ENCODE peak calls at places on chromosome 11, in four cellular contexts. One of them, this sample, is unnamed.

GRCh38 chr11:121055076-121055475 is 31.2 kb downstream of the TBCEL start:
- DNase-seq in mesothelial cell of epicardium: no peak
- DNase-seq in bronchial epithelial cell: peak
- DNase-seq in progenitor cell of endocrine pancreas: no peak
- DNase-seq in this sample: no peak

GRCh38 chr11:13042873-13043338 is 33.8 kb downstream of the RASSF10 start:
- DNase-seq in mesothelial cell of epicardium: no peak
- DNase-seq in bronchial epithelial cell: no peak
- DNase-seq in progenitor cell of endocrine pancreas: no peak
- DNase-seq in this sample: no peak

GRCh38 chr11:67417425-67417824 is 1.9 kb downstream of the CARNS1 start:
- DNase-seq in mesothelial cell of epicardium: no peak
- DNase-seq in bronchial epithelial cell: no peak
- DNase-seq in progenitor cell of endocrine pancreas: no peak
- DNase-seq in this sample: no peak

GRCh38 chr11:18566406-18566805 is 22.1 kb downstream of the UEVLD start:
- DNase-seq in mesothelial cell of epicardium: no peak
- DNase-seq in bronchial epithelial cell: no peak
- DNase-seq in progenitor cell of endocrine pancreas: no peak
- DNase-seq in this sample: no peak

GRCh38 chr11:121494355-121495099 is 41.8 kb upstream of the SORL1-AS1 start:
- DNase-seq in mesothelial cell of epicardium: no peak
- DNase-seq in bronchial epithelial cell: peak
- DNase-seq in progenitor cell of endocrine pancreas: no peak
- DNase-seq in this sample: no peak

GRCh38 chr11:490186-490929 is 16.7 kb downstream of the RNH1 start:
- DNase-seq in mesothelial cell of epicardium: no peak
- DNase-seq in bronchial epithelial cell: no peak
- DNase-seq in progenitor cell of endocrine pancreas: no peak
- DNase-seq in this sample: no peak

GRCh38 chr11:104968856-104969776 is 742 bp upstream of the CASP4 start:
- DNase-seq in mesothelial cell of epicardium: no peak
- DNase-seq in bronchial epithelial cell: no peak
- DNase-seq in progenitor cell of endocrine pancreas: no peak
- DNase-seq in this sample: peak

GRCh38 chr11:44989831-44990566 is 39.3 kb upstream of the TP53I11 start:
- DNase-seq in mesothelial cell of epicardium: no peak
- DNase-seq in bronchial epithelial cell: peak
- DNase-seq in progenitor cell of endocrine pancreas: no peak
- DNase-seq in this sample: no peak

GRCh38 chr11:6928916-6929315 is 2.7 kb downstream of the ZNF215 start:
- DNase-seq in mesothelial cell of epicardium: no peak
- DNase-seq in bronchial epithelial cell: no peak
- DNase-seq in progenitor cell of endocrine pancreas: no peak
- DNase-seq in this sample: no peak

GRCh38 chr11:16266021-16266420 is 90.3 kb downstream of the SOX6 start:
- DNase-seq in mesothelial cell of epicardium: no peak
- DNase-seq in bronchial epithelial cell: no peak
- DNase-seq in progenitor cell of endocrine pancreas: no peak
- DNase-seq in this sample: no peak

GRCh38 chr11:109939176-109939810 is 153.9 kb upstream of the ZC3H12C start:
- DNase-seq in mesothelial cell of epicardium: no peak
- DNase-seq in bronchial epithelial cell: peak
- DNase-seq in progenitor cell of endocrine pancreas: no peak
- DNase-seq in this sample: peak
- TF ChIP-seq CTCF in mesothelial cell of epicardium: peak
- TF ChIP-seq CTCF in bronchial epithelial cell: peak
- TF ChIP-seq CTCF in progenitor cell of endocrine pancreas: peak
- TF ChIP-seq CTCF in this sample: peak

GRCh38 chr11:107609384-107610218 is 18.7 kb downstream of the ELMOD1 start:
- DNase-seq in mesothelial cell of epicardium: no peak
- DNase-seq in bronchial epithelial cell: no peak
- DNase-seq in progenitor cell of endocrine pancreas: no peak
- DNase-seq in this sample: no peak

GRCh38 chr11:107608809-107609208 is 17.9 kb downstream of the ELMOD1 start:
- DNase-seq in mesothelial cell of epicardium: no peak
- DNase-seq in bronchial epithelial cell: no peak
- DNase-seq in progenitor cell of endocrine pancreas: no peak
- DNase-seq in this sample: no peak

GRCh38 chr11:107606122-107606521 is 15.2 kb downstream of the ELMOD1 start:
- DNase-seq in mesothelial cell of epicardium: no peak
- DNase-seq in bronchial epithelial cell: no peak
- DNase-seq in progenitor cell of endocrine pancreas: no peak
- DNase-seq in this sample: no peak
- TF ChIP-seq CTCF in mesothelial cell of epicardium: no peak
- TF ChIP-seq CTCF in bronchial epithelial cell: no peak
- TF ChIP-seq CTCF in progenitor cell of endocrine pancreas: no peak
- TF ChIP-seq CTCF in this sample: peak

DNA sequence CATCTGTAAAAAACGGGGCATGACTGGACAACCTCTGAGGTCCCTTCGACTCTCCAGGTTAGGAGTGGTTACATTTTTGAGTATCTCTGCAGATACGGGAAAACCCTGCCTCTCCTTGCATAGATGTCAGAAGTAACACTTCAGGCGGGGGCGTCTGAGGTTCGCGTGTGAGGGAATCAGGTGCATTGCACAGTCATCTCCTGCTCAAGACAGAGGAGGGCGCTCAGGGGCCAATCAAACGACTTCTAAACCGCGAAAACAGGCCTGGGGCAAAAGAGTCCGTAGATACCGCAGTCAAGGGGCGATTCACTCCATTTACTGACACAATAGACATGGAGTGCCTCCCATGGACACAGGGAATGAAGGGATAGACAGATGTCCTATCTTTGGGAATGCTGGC is 31.7 kb downstream of the KIRREL3 start:
- DNase-seq in mesothelial cell of epicardium: no peak
- DNase-seq in bronchial epithelial cell: peak
- DNase-seq in progenitor cell of endocrine pancreas: no peak
- DNase-seq in this sample: no peak
- TF ChIP-seq CTCF in mesothelial cell of epicardium: no peak
- TF ChIP-seq CTCF in bronchial epithelial cell: no peak
- TF ChIP-seq CTCF in progenitor cell of endocrine pancreas: peak
- TF ChIP-seq CTCF in this sample: no peak

DNA sequence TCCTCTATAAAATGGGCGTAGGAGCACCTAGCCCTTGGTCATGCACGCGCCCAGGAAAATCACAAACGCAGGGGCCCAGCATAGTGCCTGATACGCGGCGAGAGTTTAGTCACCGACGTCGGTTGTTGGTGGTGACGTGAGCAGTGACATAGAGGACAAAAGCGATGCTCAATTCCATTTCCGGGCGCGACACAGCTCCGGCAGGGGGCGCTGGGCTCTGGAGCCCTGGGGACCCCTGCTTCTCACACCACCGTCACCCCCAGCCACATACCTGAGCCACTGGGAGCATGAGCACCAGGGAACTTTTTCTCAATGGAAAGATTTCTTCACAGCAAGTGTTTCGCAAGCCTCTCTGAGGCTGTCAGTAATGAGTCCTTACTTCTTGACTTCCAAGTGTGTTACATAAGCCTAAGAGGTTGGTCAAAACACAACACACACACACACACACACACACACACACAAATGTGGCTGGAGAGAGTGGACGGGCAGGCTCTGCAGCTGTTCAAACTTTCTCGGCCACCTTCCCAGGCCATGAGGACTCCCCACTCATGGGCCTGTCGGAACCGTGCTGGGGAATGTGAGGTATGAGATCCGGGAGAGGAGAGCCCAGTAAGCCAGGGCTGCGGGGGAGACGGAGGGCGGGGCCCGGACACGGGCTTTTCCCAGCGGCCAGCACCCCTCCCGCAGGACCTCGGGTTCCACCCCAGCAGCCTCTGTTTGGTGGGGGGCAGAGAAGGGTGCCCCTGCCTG is 36.9 kb upstream of the LINC01488 start:
- DNase-seq in mesothelial cell of epicardium: no peak
- DNase-seq in bronchial epithelial cell: peak
- DNase-seq in progenitor cell of endocrine pancreas: peak
- DNase-seq in this sample: peak
- TF ChIP-seq CTCF in mesothelial cell of epicardium: peak
- TF ChIP-seq CTCF in bronchial epithelial cell: peak
- TF ChIP-seq CTCF in progenitor cell of endocrine pancreas: peak
- TF ChIP-seq CTCF in this sample: peak

DNA sequence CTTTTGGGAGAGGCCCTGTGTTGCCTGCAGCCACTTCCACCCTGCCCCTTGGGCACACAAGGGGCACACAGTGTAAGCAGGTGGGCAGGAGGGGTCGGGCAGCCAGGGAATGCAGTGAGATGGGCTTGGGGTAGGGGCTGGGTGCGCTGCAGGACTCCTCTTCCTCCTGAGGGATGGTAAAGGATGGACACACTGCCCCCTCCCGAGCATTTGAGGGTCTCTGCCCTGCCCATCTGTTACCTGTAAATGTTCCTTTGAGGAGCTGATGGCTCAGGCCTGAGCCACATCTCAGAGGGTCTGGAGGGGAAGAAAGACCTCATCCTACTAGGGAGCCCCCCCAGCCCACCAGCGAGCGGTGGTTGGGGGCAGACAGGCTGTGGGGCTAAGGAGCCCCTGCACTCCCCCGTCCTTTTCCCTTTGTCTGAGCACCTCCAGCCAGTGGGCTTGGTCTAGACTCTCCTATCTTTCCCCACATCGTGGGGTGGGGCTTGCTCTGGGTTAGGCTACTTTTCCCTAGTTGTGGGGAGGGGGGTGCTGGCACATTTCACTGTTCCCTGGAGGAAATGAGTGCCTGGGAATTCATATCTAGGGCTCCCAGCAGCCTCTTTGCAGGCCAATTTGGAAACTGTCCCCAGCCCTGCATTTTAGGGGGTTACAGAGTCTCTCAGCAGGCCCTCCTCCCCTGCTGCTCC is 1.7 kb upstream of the TSSC4 start:
- DNase-seq in mesothelial cell of epicardium: no peak
- DNase-seq in bronchial epithelial cell: no peak
- DNase-seq in progenitor cell of endocrine pancreas: no peak
- DNase-seq in this sample: no peak
- TF ChIP-seq CTCF in mesothelial cell of epicardium: no peak
- TF ChIP-seq CTCF in bronchial epithelial cell: no peak
- TF ChIP-seq CTCF in progenitor cell of endocrine pancreas: no peak
- TF ChIP-seq CTCF in this sample: no peak

GRCh38 chr11:61955031-61955415 is 4.9 kb downstream of the BEST1 start:
- DNase-seq in mesothelial cell of epicardium: no peak
- DNase-seq in bronchial epithelial cell: peak
- DNase-seq in progenitor cell of endocrine pancreas: no peak
- DNase-seq in this sample: peak
- TF ChIP-seq CTCF in mesothelial cell of epicardium: no peak
- TF ChIP-seq CTCF in bronchial epithelial cell: peak
- TF ChIP-seq CTCF in progenitor cell of endocrine pancreas: no peak
- TF ChIP-seq CTCF in this sample: peak

DNA sequence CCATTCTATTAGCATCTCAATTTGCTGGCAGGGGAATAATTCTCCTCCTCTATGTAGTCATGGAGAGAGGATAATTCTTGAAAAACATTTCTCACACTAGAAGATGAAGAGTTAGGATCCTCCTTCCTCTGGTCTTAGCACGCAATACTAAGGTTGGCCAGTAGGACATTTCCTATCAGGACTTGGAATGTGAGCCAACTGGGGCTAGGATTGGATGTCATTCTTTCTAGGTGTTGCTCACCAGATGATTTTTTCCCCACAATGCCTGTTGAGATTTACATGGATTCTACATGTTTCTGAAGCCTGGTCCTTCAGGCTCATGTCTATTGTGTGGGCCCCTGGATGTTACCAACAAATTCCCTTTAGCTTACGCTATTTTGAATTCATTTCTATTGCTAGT is 28.0 kb downstream of the SLN start:
- DNase-seq in mesothelial cell of epicardium: no peak
- DNase-seq in bronchial epithelial cell: peak
- DNase-seq in progenitor cell of endocrine pancreas: no peak
- DNase-seq in this sample: no peak
- TF ChIP-seq CTCF in mesothelial cell of epicardium: peak
- TF ChIP-seq CTCF in bronchial epithelial cell: peak
- TF ChIP-seq CTCF in progenitor cell of endocrine pancreas: peak
- TF ChIP-seq CTCF in this sample: peak